ENCODE peak calls at places on chromosomes 3 and 15, in four cellular contexts. Z is NCI-H1092, V is HCT116, W is AG10803. R is an unnamed sample.

GRCh38 chr15:50241684-50242450 is 23.7 kb downstream of the HDC start:
- DNase-seq in Z (no peak), V (no peak), W (peak), R (no peak)

GRCh38 chr15:64024172-64025050 is 21.9 kb downstream of the DAPK2 start:
- DNase-seq in Z (no peak), V (no peak), W (peak), R (no peak)

GRCh38 chr15:98599911-98600685 is 48.2 kb upstream of the IGF1R start:
- DNase-seq in Z (no peak), V (no peak), W (peak), R (no peak)

GRCh38 chr3:173826901-173827609 is 429.5 kb downstream of the NLGN1 start:
- DNase-seq in Z (no peak), V (no peak), W (peak), R (no peak)

GRCh38 chr3:15050405-15051092 is 14.6 kb downstream of the MRPS25 start:
- DNase-seq in Z (no peak), V (no peak), W (no peak), R (no peak)

GRCh38 chr15:57867970-57868791 is 161.7 kb downstream of the POLR2M start:
- DNase-seq in Z (no peak), V (no peak), W (no peak), R (no peak)

GRCh38 chr3:46509661-46510187 is 11.9 kb downstream of the RTP3 start:
- DNase-seq in Z (no peak), V (no peak), W (no peak), R (no peak)

GRCh38 chr15:31482122-31482922 is 155.7 kb downstream of the KLF13 start:
- DNase-seq in Z (no peak), V (no peak), W (no peak), R (no peak)